ENCODE peak calls at places on chromosomes 3 and 15, in eight cellular contexts. U is AG10803; K is stimulated activated CD4-positive, alpha-beta T cell treated with anti-CD3 and anti-CD28 coated beads, Interleukin-12 subunit alpha, Interleukin-12 subunit beta, amount 100 ng/mL, for 48 hours; N is heart right ventricle; Z is AG04450; G is lung microvascular endothelial cell; X is fibroblast of lung; D is stimulated activated CD8-positive, alpha-beta memory T cell treated with anti-CD3 and anti-CD28 coated beads, Interleukin-4, amount 100 ng/mL, for 1 hour. Y is an unnamed sample.
A peak's percentile ranks its signal among the peaks of the same experiment; 100 is the strongest.

GRCh38 chr3:18424862-18425640 is at the start of gene SATB1:
- DNase-seq in D (no peak), X (peak; percentile 65), Z (no peak), N (peak; percentile 92), K (no peak), U (peak; percentile 60), G (peak; percentile 54), Y (peak; percentile 84)

GRCh38 chr3:31958721-31959152 is 22.3 kb downstream of the OSBPL10 start:
- DNase-seq in X (no peak), Z (no peak), N (peak; percentile 53), D (no peak), G (peak; percentile 43), K (no peak), U (no peak), Y (no peak)

GRCh38 chr3:38397320-38397719 is 50.7 kb downstream of the XYLB start:
- DNase-seq in U (peak; percentile 25), X (peak; percentile 49), Z (no peak), K (no peak), D (no peak), N (peak; percentile 21), G (peak; percentile 57), Y (no peak)

GRCh38 chr3:13301295-13301987 is 118.7 kb downstream of the NUP210 start:
- DNase-seq in N (no peak), X (peak; percentile 53), Z (peak; percentile 30), G (peak; percentile 42), D (no peak), K (no peak), U (peak; percentile 49), Y (no peak)

GRCh38 chr3:57151021-57151449 is 14.1 kb downstream of the IL17RD start:
- DNase-seq in K (no peak), U (peak; percentile 44), X (peak; percentile 14), G (peak; percentile 61), D (no peak), Z (no peak), N (no peak), Y (no peak)

GRCh38 chr3:191499307-191500125 is 38.6 kb downstream of the PYDC2 start:
- DNase-seq in Z (peak; percentile 0), K (no peak), G (peak; percentile 11), D (no peak), X (peak; percentile 43), N (peak; percentile 6), U (peak; percentile 5), Y (peak; percentile 56)

GRCh38 chr3:24156466-24156865 is 211.4 kb downstream of the NR1D2 start:
- DNase-seq in N (no peak), G (no peak), D (no peak), Z (no peak), X (no peak), U (peak; percentile 84), K (no peak), Y (no peak)

GRCh38 chr3:32420138-32420981 is 28.7 kb downstream of the CMTM7 start:
- DNase-seq in G (peak; percentile 64), K (no peak), X (no peak), U (no peak), D (no peak), N (no peak), Z (no peak), Y (no peak)

GRCh38 chr3:101091489-101091888 is 98.3 kb upstream of the ABI3BP start:
- DNase-seq in K (no peak), X (no peak), G (peak; percentile 19), Z (no peak), U (no peak), N (no peak), D (no peak), Y (no peak)

GRCh38 chr15:78810377-78811123 is 714 bp downstream of the ADAMTS7 start:
- DNase-seq in D (no peak), N (peak; percentile 69), U (peak; percentile 14), X (peak; percentile 57), Z (no peak), K (no peak), G (peak; percentile 62), Y (peak; percentile 76)

GRCh38 chr3:97823503-97824004 is 1.7 kb downstream of the CRYBG3 start:
- DNase-seq in X (peak; percentile 11), D (no peak), G (peak; percentile 26), K (no peak), U (peak; percentile 33), N (peak; percentile 37), Z (no peak), Y (peak; percentile 26)

GRCh38 chr3:81048058-81048665 is 713.3 kb downstream of the GBE1 start:
- DNase-seq in G (no peak), X (no peak), Z (no peak), K (no peak), D (no peak), U (no peak), N (no peak), Y (no peak)

GRCh38 chr3:189025866-189026265 is 145.9 kb upstream of the TPRG1 start:
- DNase-seq in D (no peak), K (no peak), X (no peak), G (no peak), N (no peak), U (no peak), Z (no peak), Y (no peak)

GRCh38 chr3:73453676-73454075 is 171.1 kb downstream of the PDZRN3 start:
- DNase-seq in Z (no peak), D (no peak), X (peak; percentile 34), K (no peak), U (peak; percentile 39), G (no peak), N (no peak), Y (no peak)

GRCh38 chr3:20344400-20344959 is 158.5 kb upstream of the SGO1 start:
- DNase-seq in G (no peak), N (no peak), X (no peak), D (no peak), U (no peak), K (no peak), Z (no peak), Y (no peak)

GRCh38 chr3:196585044-196585757 is 16.7 kb downstream of the FBXO45 start:
- DNase-seq in D (no peak), N (no peak), X (no peak), G (no peak), K (no peak), U (no peak), Z (no peak), Y (no peak)

GRCh38 chr3:194130807-194131589 is 5.0 kb upstream of the HES1 start:
- DNase-seq in Z (no peak), D (no peak), G (no peak), X (no peak), N (no peak), U (peak; percentile 50), K (no peak), Y (no peak)

GRCh38 chr15:67185621-67186225 is 68.7 kb downstream of the AAGAB start:
- DNase-seq in G (no peak), Z (no peak), U (peak; percentile 76), X (no peak), N (no peak), K (no peak), D (no peak), Y (no peak)

GRCh38 chr15:91824256-91824655 is 29.3 kb upstream of the SLCO3A1 start:
- DNase-seq in N (peak; percentile 78), Z (no peak), U (no peak), K (no peak), X (no peak), D (no peak), G (no peak), Y (peak; percentile 41)

GRCh38 chr3:101847328-101847727 is 2.0 kb upstream of the NFKBIZ start:
- DNase-seq in N (no peak), G (no peak), D (no peak), X (no peak), U (no peak), K (no peak), Z (no peak), Y (no peak)

GRCh38 chr3:156474560-156475389 is 80.1 kb downstream of the SSR3 start:
- DNase-seq in G (no peak), U (peak; percentile 13), Z (no peak), K (no peak), X (peak; percentile 18), N (no peak), D (no peak), Y (no peak)

GRCh38 chr15:42018306-42019224 is 2.3 kb downstream of the PLA2G4E start:
- DNase-seq in K (no peak), X (no peak), G (no peak), Z (no peak), D (no peak), N (peak; percentile 9), U (no peak), Y (peak; percentile 77)

GRCh38 chr15:90002428-90002844 is 1.3 kb downstream of the ZNF710 start:
- DNase-seq in Z (no peak), G (peak; percentile 49), K (no peak), X (peak; percentile 57), N (peak; percentile 47), U (peak; percentile 34), D (no peak), Y (peak; percentile 50)

GRCh38 chr15:100053476-100054121 is 288.2 kb downstream of the ADAMTS17 start:
- DNase-seq in Z (no peak), D (no peak), U (no peak), X (no peak), G (no peak), N (no peak), K (no peak), Y (peak; percentile 41)